ENCODE peak calls at places on chromosomes 2 and 18, in six cellular contexts. B is suprapubic skin, J is HT1080, W is endothelial cell, Y is hypothalamus, M is H54. E is an unnamed sample.

GRCh38 chr2:3661149-3661660 is 3.2 kb downstream of the ALLC start:
- DNase-seq in M (no peak), W (no peak), B (no peak), J (no peak), Y (no peak), E (no peak)

GRCh38 chr18:22658318-22658717 is 240.6 kb upstream of the CTAGE1 start:
- DNase-seq in B (no peak), W (no peak), J (no peak), Y (no peak), M (no peak), E (no peak)

GRCh38 chr2:52117299-52117698 is 1085.4 kb upstream of the NRXN1 start:
- DNase-seq in J (peak), M (no peak), B (no peak), W (no peak), Y (no peak), E (no peak)

GRCh38 chr2:24203029-24203786 is 28.4 kb downstream of the FAM228A start:
- DNase-seq in W (no peak), M (no peak), Y (no peak), B (no peak), J (no peak), E (no peak)

GRCh38 chr2:222919841-222920609 is 59.2 kb downstream of the ACSL3 start:
- DNase-seq in W (no peak), J (peak), M (peak), Y (no peak), B (no peak), E (no peak)

GRCh38 chr2:212073360-212073759 is 465.2 kb downstream of the ERBB4 start:
- DNase-seq in W (no peak), B (no peak), J (no peak), M (no peak), Y (no peak), E (no peak)

GRCh38 chr2:23658466-23658942 is 268.4 kb downstream of the ATAD2B start:
- DNase-seq in W (no peak), B (no peak), Y (no peak), J (no peak), M (no peak), E (no peak)

GRCh38 chr18:50009772-50010171 is 185.2 kb downstream of the MYO5B start:
- DNase-seq in B (no peak), W (peak), J (peak), Y (no peak), M (peak), E (peak)

GRCh38 chr2:233503947-233504637 is 62.5 kb downstream of the USP40 start:
- DNase-seq in J (no peak), W (no peak), Y (no peak), M (no peak), B (no peak), E (no peak)

GRCh38 chr18:9336827-9337226 is 2.3 kb downstream of the TWSG1 start:
- DNase-seq in M (no peak), W (no peak), Y (no peak), B (no peak), J (no peak), E (no peak)

GRCh38 chr2:200104015-200104414 is 148.6 kb downstream of the MAIP1 start:
- DNase-seq in W (no peak), M (peak), B (no peak), J (peak), Y (no peak), E (no peak)

GRCh38 chr18:34651586-34652369 is 58.3 kb upstream of the DTNA start:
- DNase-seq in B (no peak), M (no peak), J (peak), W (no peak), Y (no peak), E (no peak)

GRCh38 chr2:135093192-135093591 is 41.1 kb downstream of the RAB3GAP1 start:
- DNase-seq in M (no peak), W (no peak), B (no peak), J (no peak), Y (no peak), E (no peak)

GRCh38 chr2:28185153-28185552 is 207.5 kb upstream of the FOSL2 start:
- DNase-seq in B (no peak), Y (no peak), J (no peak), M (no peak), W (no peak), E (no peak)

GRCh38 chr2:18455256-18455862 is 105.1 kb downstream of the RDH14 start:
- DNase-seq in W (peak), M (no peak), B (no peak), J (peak), Y (no peak), E (no peak)

GRCh38 chr2:188676012-188676405 is 298.2 kb upstream of the COL3A1 start:
- DNase-seq in M (no peak), W (no peak), B (no peak), J (peak), Y (no peak), E (no peak)

GRCh38 chr18:30132959-30133358 is 909.6 kb downstream of the DSC3 start:
- DNase-seq in Y (no peak), J (no peak), M (no peak), W (no peak), B (no peak), E (no peak)

GRCh38 chr2:118986733-118987132 is 44.7 kb downstream of the MARCO start:
- DNase-seq in B (no peak), W (peak), Y (no peak), M (no peak), J (no peak), E (peak)

GRCh38 chr2:33442528-33443069 is 33.9 kb upstream of the RASGRP3 start:
- DNase-seq in Y (no peak), J (no peak), W (no peak), B (no peak), M (no peak), E (no peak)

GRCh38 chr2:53913721-53914120 is 54.0 kb upstream of the GPR75 start:
- DNase-seq in J (peak), M (peak), B (no peak), W (peak), Y (no peak), E (no peak)

GRCh38 chr2:173064231-173064805 is 11.3 kb upstream of the MAP3K20 start:
- DNase-seq in W (no peak), J (no peak), M (no peak), B (no peak), Y (no peak), E (no peak)

GRCh38 chr18:13379930-13380665 is 161.5 kb downstream of the LDLRAD4 start:
- DNase-seq in M (no peak), Y (no peak), W (no peak), J (no peak), B (no peak), E (no peak)

GRCh38 chr2:238286987-238287386 is 1.4 kb downstream of the PER2 start:
- DNase-seq in Y (no peak), M (no peak), W (no peak), B (no peak), J (no peak), E (no peak)